ENCODE peak calls at places on chromosome 5, in five cellular contexts. One of them, this sample, is unnamed.

GRCh38 chr5:71589903-71590302 is 2.8 kb downstream of the MCCC2 start:
- DNase-seq in GM20000: peak
- DNase-seq in hepatocyte: no peak
- DNase-seq in non-pigmented ciliary epithelial cell: no peak
- DNase-seq in activated naive CD4-positive, alpha-beta T cell: no peak
- DNase-seq in this sample: no peak

GRCh38 chr5:109080481-109080880 is 329.3 kb downstream of the PJA2 start:
- DNase-seq in non-pigmented ciliary epithelial cell: no peak
- DNase-seq in hepatocyte: no peak
- DNase-seq in activated naive CD4-positive, alpha-beta T cell: no peak
- DNase-seq in GM20000: no peak
- DNase-seq in this sample: no peak

GRCh38 chr5:141330299-141331080 is at the start of gene PCDHGA1:
- DNase-seq in activated naive CD4-positive, alpha-beta T cell: no peak
- DNase-seq in GM20000: peak
- DNase-seq in hepatocyte: no peak
- DNase-seq in non-pigmented ciliary epithelial cell: no peak
- DNase-seq in this sample: no peak

GRCh38 chr5:72133212-72133990 is 26.1 kb downstream of the MAP1B start:
- DNase-seq in hepatocyte: no peak
- DNase-seq in non-pigmented ciliary epithelial cell: peak
- DNase-seq in activated naive CD4-positive, alpha-beta T cell: no peak
- DNase-seq in GM20000: no peak
- DNase-seq in this sample: no peak

GRCh38 chr5:84370176-84370575 is 14.5 kb downstream of the EDIL3 start:
- DNase-seq in GM20000: no peak
- DNase-seq in hepatocyte: no peak
- DNase-seq in non-pigmented ciliary epithelial cell: no peak
- DNase-seq in activated naive CD4-positive, alpha-beta T cell: no peak
- DNase-seq in this sample: no peak

GRCh38 chr5:86766103-86766502 is 148.4 kb downstream of the COX7C start:
- DNase-seq in activated naive CD4-positive, alpha-beta T cell: no peak
- DNase-seq in hepatocyte: no peak
- DNase-seq in non-pigmented ciliary epithelial cell: no peak
- DNase-seq in GM20000: no peak
- DNase-seq in this sample: no peak

GRCh38 chr5:179438041-179438441 is 92.8 kb upstream of the ADAMTS2 start:
- DNase-seq in hepatocyte: peak
- DNase-seq in non-pigmented ciliary epithelial cell: no peak
- DNase-seq in GM20000: no peak
- DNase-seq in activated naive CD4-positive, alpha-beta T cell: no peak
- DNase-seq in this sample: no peak

GRCh38 chr5:132083065-132083678 is 9.6 kb downstream of the CSF2 start:
- DNase-seq in GM20000: no peak
- DNase-seq in activated naive CD4-positive, alpha-beta T cell: no peak
- DNase-seq in non-pigmented ciliary epithelial cell: no peak
- DNase-seq in hepatocyte: no peak
- DNase-seq in this sample: no peak

GRCh38 chr5:42719034-42719433 is 37.6 kb upstream of the CCDC152 start:
- DNase-seq in GM20000: no peak
- DNase-seq in hepatocyte: no peak
- DNase-seq in activated naive CD4-positive, alpha-beta T cell: no peak
- DNase-seq in non-pigmented ciliary epithelial cell: no peak
- DNase-seq in this sample: no peak

GRCh38 chr5:175657593-175658271 is at the start of gene HRH2:
- DNase-seq in GM20000: no peak
- DNase-seq in activated naive CD4-positive, alpha-beta T cell: no peak
- DNase-seq in hepatocyte: peak
- DNase-seq in non-pigmented ciliary epithelial cell: no peak
- DNase-seq in this sample: no peak

GRCh38 chr5:19733612-19734495 is 254.1 kb downstream of the CDH18 start:
- DNase-seq in hepatocyte: no peak
- DNase-seq in activated naive CD4-positive, alpha-beta T cell: no peak
- DNase-seq in non-pigmented ciliary epithelial cell: no peak
- DNase-seq in GM20000: no peak
- DNase-seq in this sample: no peak

GRCh38 chr5:136192015-136192525 is 892 bp downstream of the SMIM32 start:
- DNase-seq in hepatocyte: peak
- DNase-seq in GM20000: no peak
- DNase-seq in non-pigmented ciliary epithelial cell: no peak
- DNase-seq in activated naive CD4-positive, alpha-beta T cell: no peak
- DNase-seq in this sample: no peak

GRCh38 chr5:172503925-172504730 is 49.8 kb upstream of the SH3PXD2B start:
- DNase-seq in hepatocyte: no peak
- DNase-seq in non-pigmented ciliary epithelial cell: no peak
- DNase-seq in activated naive CD4-positive, alpha-beta T cell: no peak
- DNase-seq in GM20000: peak
- DNase-seq in this sample: no peak

GRCh38 chr5:83147593-83147992 is 70.2 kb downstream of the XRCC4 start:
- DNase-seq in activated naive CD4-positive, alpha-beta T cell: no peak
- DNase-seq in non-pigmented ciliary epithelial cell: no peak
- DNase-seq in GM20000: no peak
- DNase-seq in hepatocyte: no peak
- DNase-seq in this sample: no peak

GRCh38 chr5:16593013-16593412 is 23.8 kb downstream of the RETREG1 start:
- DNase-seq in activated naive CD4-positive, alpha-beta T cell: no peak
- DNase-seq in GM20000: no peak
- DNase-seq in hepatocyte: no peak
- DNase-seq in non-pigmented ciliary epithelial cell: peak
- DNase-seq in this sample: no peak

GRCh38 chr5:1405121-1405520 is 40.1 kb downstream of the SLC6A3 start:
- DNase-seq in hepatocyte: no peak
- DNase-seq in activated naive CD4-positive, alpha-beta T cell: no peak
- DNase-seq in non-pigmented ciliary epithelial cell: no peak
- DNase-seq in GM20000: no peak
- DNase-seq in this sample: no peak

GRCh38 chr5:149062371-149063016 is 368 bp downstream of the SH3TC2 start:
- DNase-seq in activated naive CD4-positive, alpha-beta T cell: no peak
- DNase-seq in non-pigmented ciliary epithelial cell: peak
- DNase-seq in hepatocyte: peak
- DNase-seq in GM20000: no peak
- DNase-seq in this sample: no peak

GRCh38 chr5:141845371-141845821 is 32.8 kb downstream of the PCDH1 start:
- DNase-seq in activated naive CD4-positive, alpha-beta T cell: no peak
- DNase-seq in hepatocyte: no peak
- DNase-seq in non-pigmented ciliary epithelial cell: no peak
- DNase-seq in GM20000: no peak
- DNase-seq in this sample: no peak

GRCh38 chr5:123597018-123597417 is 85.0 kb downstream of the CSNK1G3 start:
- DNase-seq in non-pigmented ciliary epithelial cell: no peak
- DNase-seq in activated naive CD4-positive, alpha-beta T cell: no peak
- DNase-seq in GM20000: no peak
- DNase-seq in hepatocyte: no peak
- DNase-seq in this sample: no peak

GRCh38 chr5:155416765-155417164 is 403.2 kb downstream of the KIF4B start:
- DNase-seq in non-pigmented ciliary epithelial cell: no peak
- DNase-seq in hepatocyte: no peak
- DNase-seq in GM20000: no peak
- DNase-seq in activated naive CD4-positive, alpha-beta T cell: no peak
- DNase-seq in this sample: no peak

GRCh38 chr5:135153259-135153658 is 119.2 kb upstream of the PITX1 start:
- DNase-seq in hepatocyte: no peak
- DNase-seq in GM20000: no peak
- DNase-seq in non-pigmented ciliary epithelial cell: no peak
- DNase-seq in activated naive CD4-positive, alpha-beta T cell: no peak
- DNase-seq in this sample: no peak

GRCh38 chr5:125267636-125268248 is 521.3 kb upstream of the ZNF608 start:
- DNase-seq in hepatocyte: no peak
- DNase-seq in non-pigmented ciliary epithelial cell: no peak
- DNase-seq in GM20000: no peak
- DNase-seq in activated naive CD4-positive, alpha-beta T cell: no peak
- DNase-seq in this sample: peak

GRCh38 chr5:87327998-87328397 is 60.3 kb downstream of the RASA1 start:
- DNase-seq in hepatocyte: no peak
- DNase-seq in GM20000: no peak
- DNase-seq in non-pigmented ciliary epithelial cell: no peak
- DNase-seq in activated naive CD4-positive, alpha-beta T cell: no peak
- DNase-seq in this sample: no peak

GRCh38 chr5:113236536-113237308 is 198.1 kb downstream of the TSSK1B start:
- DNase-seq in activated naive CD4-positive, alpha-beta T cell: no peak
- DNase-seq in hepatocyte: no peak
- DNase-seq in GM20000: no peak
- DNase-seq in non-pigmented ciliary epithelial cell: no peak
- DNase-seq in this sample: no peak